ENCODE peak calls at places on chromosome 22, in four cellular contexts. Y is psoas muscle, Z is lower lobe of right lung, G is lung. J is an unnamed sample.
A peak's percentile ranks its signal among the peaks of the same experiment; 100 is the strongest.

GRCh38 chr22:35995345-35995744 is 33.3 kb downstream of the RBFOX2 start:
- DNase-seq in Y (no peak), Z (no peak), G (no peak), J (no peak)

GRCh38 chr22:35582861-35583670 is 34.1 kb downstream of the MB start:
- DNase-seq in Y (peak; percentile 77), Z (peak; percentile 70), G (peak; percentile 62), J (no peak)

GRCh38 chr22:29633514-29634312 is 30.3 kb downstream of the NF2 start:
- DNase-seq in Y (no peak), Z (no peak), G (no peak), J (no peak)

GRCh38 chr22:45317551-45318167 is 7.9 kb downstream of the FAM118A start:
- DNase-seq in Y (peak; percentile 74), Z (no peak), G (no peak), J (peak; percentile 59)

GRCh38 chr22:26097840-26098239 is 71.4 kb upstream of the SEZ6L start:
- DNase-seq in Y (no peak), Z (no peak), G (no peak), J (no peak)

GRCh38 chr22:19842386-19843106 is 12.1 kb downstream of the GNB1L start:
- DNase-seq in Y (no peak), Z (no peak), G (no peak), J (no peak)

GRCh38 chr22:48710410-48710809 is 1117.3 kb downstream of the BRD1 start:
- DNase-seq in Y (no peak), Z (no peak), G (no peak), J (no peak)

GRCh38 chr22:26922804-26923203 is 265.4 kb downstream of the MIAT start:
- DNase-seq in Y (no peak), Z (no peak), G (no peak), J (no peak)

GRCh38 chr22:31093956-31094622 is 13.0 kb downstream of the SMTN start:
- DNase-seq in Y (peak; percentile 81), Z (no peak), G (no peak), J (peak; percentile 73)

GRCh38 chr22:30860176-30861105 is 108.1 kb downstream of the MORC2 start:
- DNase-seq in Y (no peak), Z (no peak), G (no peak), J (no peak)

GRCh38 chr22:40666151-40666848 is 13.0 kb upstream of the MCHR1 start:
- DNase-seq in Y (no peak), Z (no peak), G (no peak), J (peak; percentile 72)
- H3K27ac ChIP-seq in Y (peak overlapping the region; percentile 53), Z (no peak overlapping the region), G (no peak overlapping the region), J (peak overlapping the region; percentile 77)

GRCh38 chr22:22450343-22450839 is 58.2 kb downstream of the ZNF280B start:
- DNase-seq in Y (no peak), Z (peak; percentile 53), G (peak; percentile 35), J (peak; percentile 5)
- TF ChIP-seq CTCF in Y (no peak), Z (no peak), G (no peak), J (no peak)

GRCh38 chr22:47389201-47389600 is 626.8 kb downstream of the TBC1D22A start:
- DNase-seq in Y (no peak), Z (no peak), G (no peak), J (no peak)

GRCh38 chr22:47388778-47389177 is 626.3 kb downstream of the TBC1D22A start:
- DNase-seq in Y (no peak), Z (no peak), G (no peak), J (no peak)

GRCh38 chr22:47386812-47387510 is 624.5 kb downstream of the TBC1D22A start:
- DNase-seq in Y (no peak), Z (no peak), G (no peak), J (no peak)

GRCh38 chr22:47390026-47390970 is 627.8 kb downstream of the TBC1D22A start:
- DNase-seq in Y (no peak), Z (no peak), G (no peak), J (no peak)

DNA sequence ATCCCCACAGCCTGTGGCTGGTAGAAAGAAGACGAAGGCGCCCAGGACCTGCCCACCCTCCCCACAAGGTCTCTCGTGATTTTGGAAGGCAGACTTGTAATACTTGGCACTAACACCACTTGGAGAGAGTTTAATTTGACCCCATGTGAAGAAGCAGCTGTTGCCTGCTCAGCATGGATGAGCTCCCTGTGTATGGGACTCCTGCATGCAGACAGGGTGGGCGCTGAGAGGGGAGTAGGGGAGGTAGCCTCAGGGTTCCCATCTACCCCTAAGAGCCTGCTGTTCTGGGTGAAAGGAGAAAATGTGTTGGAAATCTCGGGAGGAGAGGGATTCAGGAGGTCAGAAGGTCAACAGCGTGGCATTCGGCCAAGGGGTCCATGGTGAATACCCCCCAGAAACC is 625.9 kb downstream of the TBC1D22A start:
- DNase-seq in Y (no peak), Z (no peak), G (no peak), J (no peak)
- H3K27me3 ChIP-seq in Y (no peaks in the 10 kb centered on the region), Z (no peaks in the 10 kb centered on the region), G (no peaks in the 10 kb centered on the region), J (peaks cover 33% of the 10 kb centered on the region)

GRCh38 chr22:49934891-49935557 is 16.6 kb downstream of the CRELD2 start:
- DNase-seq in Y (peak; percentile 95), Z (peak; percentile 90), G (peak; percentile 91), J (peak; percentile 91)

GRCh38 chr22:49936018-49936972 is 17.9 kb downstream of the CRELD2 start:
- DNase-seq in Y (peak; percentile 97), Z (peak; percentile 97), G (peak; percentile 95), J (peak; percentile 94)

GRCh38 chr22:49935561-49935960 is 17.1 kb downstream of the CRELD2 start:
- DNase-seq in Y (no peak), Z (no peak), G (no peak), J (no peak)

GRCh38 chr22:49933236-49933921 is 14.9 kb downstream of the CRELD2 start:
- DNase-seq in Y (peak; percentile 94), Z (no peak), G (no peak), J (peak; percentile 64)

GRCh38 chr22:49934144-49934890 is 15.9 kb downstream of the CRELD2 start:
- DNase-seq in Y (peak; percentile 90), Z (peak; percentile 88), G (peak; percentile 80), J (peak; percentile 69)
- H3K27ac ChIP-seq in Y (peak overlapping the region; percentile 95), Z (peak overlapping the region; percentile 99), G (peak overlapping the region; percentile 98), J (peak overlapping the region; percentile 90)

DNA sequence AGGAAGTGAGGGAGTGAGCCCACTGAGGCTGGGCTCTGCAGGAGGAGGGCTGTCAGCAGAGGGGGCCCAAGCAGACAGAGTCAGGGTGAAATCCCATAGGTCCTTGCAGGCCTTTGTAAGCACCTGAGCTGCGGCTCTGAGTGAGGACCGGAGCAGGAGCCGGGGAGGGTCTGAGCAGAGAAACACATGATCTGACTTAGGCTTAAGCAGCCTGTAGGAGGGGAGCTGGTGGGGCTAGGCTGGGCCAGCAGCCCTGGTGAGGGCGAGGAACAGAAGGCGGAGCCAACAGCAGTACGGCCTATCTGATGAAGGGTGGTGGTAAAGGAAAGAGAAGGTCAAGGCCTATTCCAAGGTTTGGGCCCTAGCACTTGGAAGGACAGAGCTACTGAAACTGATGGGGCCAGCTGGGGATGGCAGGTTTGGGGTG is 26.9 kb upstream of the CBX7 start:
- DNase-seq in Y (no peak), Z (no peak), G (no peak), J (no peak)
- TF ChIP-seq CTCF in Y (no peak), Z (no peak), G (no peak), J (no peak)

GRCh38 chr22:39856588-39856987 is 37.0 kb downstream of the ENTHD1 start:
- DNase-seq in Y (no peak), Z (no peak), G (no peak), J (no peak)

DNA sequence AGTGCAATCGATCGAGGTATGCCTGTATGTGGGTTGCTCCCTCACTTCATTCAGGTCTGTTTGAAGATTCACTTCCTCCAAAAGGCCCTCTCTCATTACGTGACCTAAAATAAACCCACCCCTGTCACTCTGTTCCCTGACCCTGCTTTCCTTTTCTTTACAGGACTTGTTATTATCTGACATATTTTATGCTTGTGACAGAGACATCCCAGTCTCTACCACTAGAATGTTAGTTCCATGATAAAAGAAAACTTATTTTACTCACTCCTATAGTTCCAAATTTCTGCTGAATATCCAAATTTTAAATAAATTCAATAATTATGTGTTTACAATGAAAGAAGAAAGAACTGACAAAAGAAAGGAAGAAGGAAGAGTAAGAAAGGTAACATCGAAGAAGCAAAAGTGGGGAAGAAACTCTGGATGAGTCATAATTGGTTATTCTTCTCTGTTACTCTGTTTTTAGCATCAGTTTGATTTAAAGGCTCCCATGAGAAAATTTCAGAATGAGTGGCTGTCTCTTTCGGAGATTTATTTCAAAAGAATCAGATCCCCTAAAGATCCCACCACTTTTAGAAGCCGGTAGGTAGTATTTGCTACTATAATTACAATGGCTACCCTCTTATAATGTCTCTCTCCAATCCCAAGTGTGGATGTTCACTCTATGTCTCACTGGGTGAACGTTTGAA is 33.5 kb downstream of the ENTHD1 start:
- DNase-seq in Y (no peak), Z (no peak), G (no peak), J (no peak)
- H3K27me3 ChIP-seq in Y (peaks cover 36% of the 10 kb centered on the region), Z (peaks cover 17% of the 10 kb centered on the region), G (no peaks in the 10 kb centered on the region), J (peaks cover 62% of the 10 kb centered on the region)